ENCODE peak calls at places on chromosomes 3 and 15, in nine cellular contexts. E is fibroblast of mammary gland, P is uterus, A is heart left ventricle, F is transverse colon, K is A673, U is esophagus squamous epithelium, I is upper lobe of right lung, X is right atrium auricular region. M is an unnamed sample.

GRCh38 chr3:195394700-195395099 is 48.1 kb downstream of the ACAP2 start:
- DNase-seq in E (peak), P (no peak), A (no peak), F (no peak), K (no peak), U (no peak), I (no peak), X (no peak), M (no peak)

GRCh38 chr3:136818191-136818850 is 605 bp upstream of the SLC35G2 start:
- DNase-seq in E (peak), P (peak), A (peak), F (peak), K (peak), U (no peak), I (no peak), X (peak), M (no peak)

GRCh38 chr3:138036572-138036971 is 26.6 kb downstream of the CLDN18 start:
- DNase-seq in E (no peak), P (no peak), A (no peak), F (no peak), K (no peak), U (no peak), I (no peak), X (no peak), M (no peak)

GRCh38 chr15:88513195-88513594 is 33.3 kb downstream of the DET1 start:
- DNase-seq in E (peak), P (no peak), A (no peak), F (no peak), K (no peak), U (no peak), I (no peak), X (no peak), M (no peak)

GRCh38 chr15:37698679-37699078 is 235.8 kb upstream of the TMCO5A start:
- DNase-seq in E (peak), P (no peak), A (no peak), F (no peak), K (no peak), U (no peak), I (no peak), X (no peak), M (no peak)

GRCh38 chr3:172847292-172847691 is 96.8 kb downstream of the ECT2 start:
- DNase-seq in E (no peak), P (no peak), A (no peak), F (no peak), K (no peak), U (no peak), I (no peak), X (no peak), M (no peak)

GRCh38 chr3:24344784-24345439 is 149.7 kb downstream of the THRB start:
- DNase-seq in E (peak), P (no peak), A (no peak), F (no peak), K (no peak), U (no peak), I (no peak), X (no peak), M (no peak)

GRCh38 chr15:73964736-73965093 is 27.4 kb downstream of the STOML1 start:
- DNase-seq in E (peak), P (peak), A (peak), F (peak), K (peak), U (no peak), I (peak), X (peak), M (peak)

GRCh38 chr3:171055336-171056178 is 29.0 kb upstream of the SLC2A2 start:
- DNase-seq in E (peak), P (no peak), A (no peak), F (no peak), K (no peak), U (no peak), I (no peak), X (no peak), M (no peak)

GRCh38 chr3:124352143-124352528 is 360.2 kb upstream of the ROPN1 start:
- DNase-seq in E (no peak), P (no peak), A (no peak), F (no peak), K (no peak), U (no peak), I (no peak), X (no peak), M (no peak)

GRCh38 chr3:190074817-190075216 is 45.9 kb downstream of the P3H2 start:
- DNase-seq in E (no peak), P (no peak), A (no peak), F (no peak), K (no peak), U (no peak), I (no peak), X (no peak), M (no peak)

GRCh38 chr3:190077646-190078045 is 43.1 kb downstream of the P3H2 start:
- DNase-seq in E (no peak), P (no peak), A (no peak), F (no peak), K (no peak), U (no peak), I (no peak), X (no peak), M (no peak)

GRCh38 chr3:190076138-190076537 is 44.6 kb downstream of the P3H2 start:
- DNase-seq in E (peak), P (no peak), A (no peak), F (no peak), K (no peak), U (no peak), I (no peak), X (no peak), M (no peak)

GRCh38 chr3:190073264-190073663 is 47.4 kb downstream of the P3H2 start:
- DNase-seq in E (no peak), P (no peak), A (no peak), F (peak), K (no peak), U (no peak), I (no peak), X (no peak), M (no peak)

DNA sequence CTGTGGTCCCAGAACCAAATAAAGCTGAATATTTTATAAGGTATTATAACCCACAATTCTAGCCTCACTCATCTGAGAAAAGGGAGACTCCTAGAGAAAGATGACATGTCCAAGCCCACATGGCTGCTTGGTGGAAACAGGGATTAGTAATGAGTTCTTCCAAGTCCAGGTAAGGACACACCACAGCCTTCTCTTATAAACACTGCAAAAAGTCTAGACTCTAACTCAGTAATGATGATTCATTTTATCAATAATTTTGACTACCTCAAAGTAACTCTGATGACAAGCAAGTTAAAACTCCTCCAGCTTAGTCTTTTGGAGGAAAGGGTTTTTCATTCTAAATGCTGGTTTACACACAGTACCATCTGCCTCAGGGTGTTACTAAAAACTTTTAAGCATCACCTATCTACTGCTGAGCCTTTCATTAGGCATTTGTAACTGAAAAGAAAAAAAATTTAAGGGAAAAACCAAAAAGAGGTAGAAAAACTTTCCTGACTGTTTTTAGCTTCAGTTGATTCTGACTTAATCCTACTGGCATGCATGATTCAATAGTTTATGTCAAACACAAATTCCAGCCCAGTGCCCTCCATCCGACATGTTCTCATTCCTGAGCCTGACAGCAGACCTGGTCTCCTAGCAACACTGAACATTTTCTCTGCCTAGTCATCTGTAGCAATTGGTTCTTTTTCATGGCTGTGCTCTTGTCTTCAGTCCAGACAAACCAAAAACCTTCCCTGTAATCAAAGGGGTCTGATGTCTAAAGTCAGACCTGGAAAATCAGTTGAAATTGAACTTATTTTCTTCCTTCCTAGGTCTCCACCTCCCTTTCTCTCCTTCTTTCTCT is 43.9 kb downstream of the P3H2 start:
- DNase-seq in E (peak), P (peak), A (peak), F (no peak), K (peak), U (no peak), I (no peak), X (no peak), M (no peak)
- TF ChIP-seq CTCF in E (no peak), P (no peak), A (no peak), F (no peak), K (no peak), U (no peak), I (no peak), X (no peak), M (no peak)

GRCh38 chr3:197010556-197011351 is 18.9 kb downstream of the MELTF start:
- DNase-seq in E (no peak), P (no peak), A (no peak), F (no peak), K (no peak), U (no peak), I (no peak), X (no peak), M (no peak)
- H3K4me3 ChIP-seq in E (no peak), P (no peak), A (no peak), F (no peak), K (no peak), U (no peak), I (no peak), X (no peak), M (no peak)

GRCh38 chr3:189947948-189948723 is 172.6 kb downstream of the P3H2 start:
- DNase-seq in E (peak), P (no peak), A (no peak), F (no peak), K (peak), U (no peak), I (no peak), X (no peak), M (no peak)

GRCh38 chr3:189948724-189949045 is 172.0 kb downstream of the P3H2 start:
- DNase-seq in E (no peak), P (no peak), A (no peak), F (no peak), K (no peak), U (no peak), I (no peak), X (no peak), M (no peak)

GRCh38 chr3:189952272-189952671 is 168.4 kb downstream of the P3H2 start:
- DNase-seq in E (no peak), P (no peak), A (no peak), F (no peak), K (no peak), U (no peak), I (no peak), X (no peak), M (no peak)

GRCh38 chr3:189949580-189949979 is 171.1 kb downstream of the P3H2 start:
- DNase-seq in E (no peak), P (no peak), A (no peak), F (no peak), K (no peak), U (no peak), I (no peak), X (no peak), M (no peak)

GRCh38 chr3:189950258-189950657 is 170.4 kb downstream of the P3H2 start:
- DNase-seq in E (no peak), P (no peak), A (no peak), F (no peak), K (peak), U (no peak), I (no peak), X (no peak), M (no peak)
- TF ChIP-seq CTCF in E (no peak), P (no peak), A (no peak), F (no peak), K (peak), U (no peak), I (no peak), X (no peak), M (peak)

DNA sequence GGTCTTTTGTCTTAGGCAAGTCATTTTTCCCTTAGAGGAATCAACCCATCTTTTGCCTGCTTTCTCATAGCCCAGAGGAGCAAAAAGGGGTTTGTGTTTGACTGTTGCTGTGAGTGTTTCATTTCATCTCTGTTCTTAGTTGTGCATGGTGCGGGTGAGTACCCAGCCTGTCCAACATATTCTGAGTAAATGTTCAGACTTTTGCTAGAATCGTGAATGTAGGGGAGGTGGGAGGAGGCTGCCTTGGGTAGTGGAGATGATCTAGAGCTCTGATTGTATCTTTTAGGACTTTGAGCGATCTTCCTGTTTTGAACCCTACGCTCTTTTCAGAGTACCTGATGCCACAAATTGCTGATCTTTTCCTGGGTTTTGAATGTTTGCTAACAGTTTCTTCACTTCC is 123.1 kb downstream of the ZNF609 start:
- DNase-seq in E (no peak), P (no peak), A (no peak), F (no peak), K (no peak), U (no peak), I (no peak), X (no peak), M (no peak)
- H3K4me3 ChIP-seq in E (no peak), P (no peak), A (no peak), F (no peak), K (no peak), U (no peak), I (no peak), X (no peak), M (no peak)

M was measured in GM12864.